ENCODE peak calls at places on chromosomes 3 and 15, in nine cellular contexts. O, W, Y, B, Q, M, H, G and J are unnamed samples.

GRCh38 chr15:66619152-66619903 is 53.5 kb upstream of the LCTL start:
- DNase-seq in H (peak; percentile 85), W (peak; percentile 92), Y (peak; percentile 83), B (peak; percentile 80), M (peak; percentile 68), O (peak; percentile 78), Q (peak; percentile 87), G (no peak), J (peak; percentile 80)

GRCh38 chr3:49238274-49239127 is 38.5 kb downstream of the C3orf62 start:
- DNase-seq in B (peak; percentile 81), G (no peak), H (no peak), Y (peak; percentile 54), O (no peak), W (no peak), M (peak; percentile 69), Q (no peak), J (peak; percentile 40)

GRCh38 chr3:29065211-29065785 is 215.6 kb upstream of the RBMS3 start:
- DNase-seq in W (peak; percentile 83), O (peak; percentile 17), B (peak; percentile 98), H (peak; percentile 66), G (peak; percentile 98), Q (peak; percentile 58), Y (peak; percentile 48), M (peak; percentile 99), J (peak; percentile 99)

GRCh38 chr3:183490653-183491052 is 62.2 kb upstream of the MCF2L2 start:
- DNase-seq in Q (peak; percentile 41), H (no peak), O (no peak), M (no peak), G (no peak), B (peak; percentile 59), W (peak; percentile 65), Y (no peak), J (peak; percentile 55)

GRCh38 chr15:69193948-69194827 is 33.8 kb downstream of the GLCE start:
- DNase-seq in B (peak; percentile 67), W (no peak), M (peak; percentile 75), Q (no peak), G (peak; percentile 44), Y (no peak), O (no peak), H (no peak), J (peak; percentile 38)

GRCh38 chr3:146133436-146133835 is 27.5 kb downstream of the PLOD2 start:
- DNase-seq in G (no peak), O (no peak), W (no peak), M (peak; percentile 16), H (no peak), B (peak; percentile 71), Q (no peak), Y (no peak), J (peak; percentile 58)

GRCh38 chr3:188558343-188559068 is 404.5 kb downstream of the LPP start:
- DNase-seq in W (no peak), H (no peak), Q (no peak), O (no peak), B (peak; percentile 55), Y (no peak), M (peak; percentile 39), G (no peak), J (no peak)

GRCh38 chr15:49984436-49984835 is 134.6 kb downstream of the ATP8B4 start:
- DNase-seq in H (no peak), Q (no peak), W (no peak), Y (no peak), G (no peak), O (no peak), B (no peak), M (no peak), J (no peak)

GRCh38 chr3:160399347-160400047 is at the start of gene SMC4:
- DNase-seq in Q (peak; percentile 75), M (peak; percentile 92), G (peak; percentile 57), W (peak; percentile 92), Y (no peak), O (peak; percentile 81), H (peak; percentile 69), B (peak; percentile 94), J (peak; percentile 96)
- TF ChIP-seq CTCF in Q (no peak), M (no peak), G (no peak), W (no peak), Y (no peak), O (no peak), H (no peak), B (no peak), J (no peak)

GRCh38 chr15:40942865-40943264 is 10.4 kb upstream of the CHAC1 start:
- DNase-seq in B (no peak), Q (no peak), W (no peak), Y (no peak), H (peak; percentile 52), O (no peak), G (no peak), M (no peak), J (no peak)

GRCh38 chr15:40941078-40941527 is 12.0 kb downstream of the DLL4 start:
- DNase-seq in Q (no peak), M (no peak), B (no peak), G (no peak), H (no peak), W (no peak), Y (no peak), O (no peak), J (no peak)

GRCh38 chr15:40939909-40940801 is 11.0 kb downstream of the DLL4 start:
- DNase-seq in M (no peak), H (peak; percentile 66), G (no peak), W (no peak), O (no peak), Q (no peak), B (no peak), Y (no peak), J (no peak)

GRCh38 chr15:40942337-40942854 is 10.9 kb upstream of the CHAC1 start:
- DNase-seq in H (no peak), M (no peak), O (no peak), B (no peak), G (no peak), Q (peak; percentile 21), Y (no peak), W (no peak), J (no peak)

GRCh38 chr15:40941528-40942336 is 11.5 kb upstream of the CHAC1 start:
- DNase-seq in B (peak; percentile 67), Q (peak; percentile 81), Y (peak; percentile 84), O (peak; percentile 70), G (no peak), H (peak; percentile 88), M (peak; percentile 73), W (peak; percentile 71), J (peak; percentile 79)
- TF ChIP-seq CTCF in B (peak; percentile 29), Q (peak; percentile 68), Y (peak; percentile 39), O (peak; percentile 75), G (peak; percentile 27), H (peak; percentile 80), M (peak; percentile 84), W (no peak), J (no peak)

DNA sequence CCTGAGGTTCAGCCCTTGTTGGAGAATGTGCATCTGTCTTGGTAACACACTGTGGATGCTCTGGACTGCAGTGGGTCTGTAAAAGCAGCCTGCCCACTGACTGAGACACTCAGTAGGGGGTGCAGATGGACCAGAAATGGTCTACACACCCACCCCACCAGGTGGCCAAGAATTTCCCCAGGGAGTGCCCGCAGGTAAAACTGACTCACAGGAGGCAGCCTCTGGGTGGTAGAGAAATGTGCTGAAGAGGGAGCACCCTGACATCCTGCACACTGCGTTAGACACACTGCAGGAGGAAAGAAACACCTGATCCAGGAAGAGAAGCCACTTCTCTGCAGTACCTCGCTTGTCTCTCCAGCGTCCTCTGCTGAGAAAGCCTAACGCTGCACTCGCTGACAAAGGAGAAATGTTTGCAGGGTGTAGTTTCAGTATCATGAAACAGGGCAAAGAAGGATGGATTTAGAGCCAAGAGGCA is 109.5 kb upstream of the ABHD17C start:
- DNase-seq in W (peak; percentile 77), M (no peak), G (no peak), Q (peak; percentile 31), O (no peak), B (no peak), Y (no peak), H (no peak), J (no peak)
- TF ChIP-seq CTCF in W (peak; percentile 50), M (no peak), G (no peak), Q (peak; percentile 53), O (no peak), B (peak; percentile 35), Y (no peak), H (no peak), J (no peak)

GRCh38 chr3:45951946-45952345 is 8.7 kb downstream of the CXCR6 start:
- DNase-seq in W (no peak), G (no peak), H (no peak), M (no peak), B (no peak), Y (no peak), O (no peak), Q (no peak), J (no peak)
- TF ChIP-seq CTCF in W (no peak), G (no peak), H (no peak), M (no peak), B (no peak), Y (no peak), O (no peak), Q (no peak), J (no peak)